ENCODE peak calls at places on chromosomes 12 and 14, in seven cellular contexts. P is activated T-helper 1 cell treated with Interleukin-2 at 50 U/mL for 16 hours; U is ELR; S is effector memory CD8-positive, alpha-beta T cell; V is LoVo; W is activated CD4-positive, alpha-beta T cell treated with anti-CD3 and anti-CD28 coated beads for 48 hours; J is CD8-positive, alpha-beta memory T cell. C is an unnamed sample.

GRCh38 chr12:18476866-18477265 is 215.5 kb downstream of the PIK3C2G start:
- DNase-seq in W (no peak), S (no peak), V (no peak), P (no peak), J (no peak), U (no peak), C (no peak)

GRCh38 chr12:68334136-68334535 is 2.0 kb upstream of the MDM1 start:
- DNase-seq in S (no peak), V (no peak), P (no peak), W (peak), U (no peak), J (no peak), C (peak)

GRCh38 chr12:53182836-53183235 is 2.1 kb upstream of the CSAD start:
- DNase-seq in S (no peak), J (no peak), W (no peak), P (no peak), V (no peak), U (no peak), C (no peak)

GRCh38 chr12:1083086-1083887 is 92.3 kb downstream of the ERC1 start:
- DNase-seq in U (no peak), P (no peak), V (no peak), J (no peak), W (no peak), S (no peak), C (no peak)

GRCh38 chr12:11718768-11719253 is 69.3 kb downstream of the ETV6 start:
- DNase-seq in J (no peak), U (peak), P (no peak), V (no peak), W (no peak), S (no peak), C (no peak)

GRCh38 chr12:29756741-29757390 is 26.9 kb downstream of the TMTC1 start:
- DNase-seq in V (no peak), U (no peak), P (no peak), J (no peak), W (no peak), S (no peak), C (no peak)

GRCh38 chr12:47024463-47024862 is 55.0 kb upstream of the PCED1B start:
- DNase-seq in S (no peak), V (no peak), U (no peak), W (no peak), P (no peak), J (no peak), C (no peak)

GRCh38 chr12:52166672-52167071 is 25.1 kb downstream of the KRT80 start:
- DNase-seq in J (no peak), U (peak), P (no peak), W (no peak), S (no peak), V (no peak), C (no peak)

GRCh38 chr12:12353276-12353675 is 3.2 kb upstream of the MANSC1 start:
- DNase-seq in U (no peak), P (no peak), J (no peak), V (no peak), W (no peak), S (no peak), C (no peak)

GRCh38 chr14:80867091-80867490 is 74.4 kb downstream of the CEP128 start:
- DNase-seq in S (no peak), U (peak), W (no peak), V (no peak), P (no peak), J (no peak), C (no peak)

GRCh38 chr14:75630695-75631452 is 29.8 kb downstream of the ERG28 start:
- DNase-seq in W (no peak), S (no peak), U (no peak), P (no peak), V (no peak), J (no peak), C (no peak)

GRCh38 chr14:104370256-104370870 is 209.2 kb upstream of the C14orf180 start:
- DNase-seq in J (no peak), U (no peak), W (no peak), S (no peak), V (peak), P (no peak), C (peak)

GRCh38 chr12:105948331-105948730 is 190.4 kb downstream of the NUAK1 start:
- DNase-seq in S (no peak), U (no peak), V (no peak), P (no peak), J (no peak), W (no peak), C (no peak)

GRCh38 chr14:77037886-77038511 is 9.5 kb upstream of the IRF2BPL start:
- DNase-seq in S (no peak), U (peak), W (peak), P (peak), J (no peak), V (no peak), C (no peak)

GRCh38 chr12:15932975-15933374 is 21.8 kb downstream of the DERA start:
- DNase-seq in V (no peak), S (no peak), J (no peak), U (no peak), P (no peak), W (no peak), C (no peak)

GRCh38 chr14:55458800-55459577 is 18.6 kb upstream of the TBPL2 start:
- DNase-seq in W (no peak), J (no peak), P (no peak), U (peak), S (no peak), V (no peak), C (no peak)

GRCh38 chr12:51890511-51891171 is 2.7 kb downstream of the ANKRD33 start:
- DNase-seq in P (no peak), S (no peak), W (no peak), U (no peak), J (no peak), V (no peak), C (no peak)

GRCh38 chr12:98295681-98296080 is 219.7 kb upstream of the TMPO start:
- DNase-seq in U (no peak), W (no peak), V (no peak), P (no peak), J (no peak), S (no peak), C (no peak)

GRCh38 chr12:66159088-66159487 is 10.7 kb downstream of the TMBIM4 start:
- DNase-seq in J (no peak), V (no peak), S (no peak), U (no peak), W (no peak), P (no peak), C (no peak)